ENCODE peak calls at places on chromosome 10, in eight cellular contexts. Q is Peyer's patch; A is right cardiac atrium; D is tibial artery; L is lower lobe of right lung; M is hepatocyte; R is CD8-positive, alpha-beta T cell; X is colonic mucosa. F is an unnamed sample.

GRCh38 chr10:27741173-27742091 is 4.2 kb downstream of the MKX start:
- DNase-seq in Q (no peak), A (peak; percentile 45), D (peak; percentile 64), L (no peak), M (peak; percentile 8), R (no peak), X (no peak), F (no peak)

GRCh38 chr10:102118867-102119266 is 1.3 kb downstream of the LDB1 start:
- DNase-seq in Q (peak; percentile 60), A (peak; percentile 70), D (peak; percentile 80), L (peak; percentile 61), M (no peak), R (peak; percentile 15), X (peak; percentile 70), F (no peak)

GRCh38 chr10:28661035-28661434 is 16.3 kb upstream of the BAMBI start:
- DNase-seq in Q (no peak), A (no peak), D (no peak), L (no peak), M (no peak), R (no peak), X (no peak), F (no peak)

GRCh38 chr10:99676435-99676834 is 17.1 kb downstream of the ENTPD7 start:
- DNase-seq in Q (no peak), A (no peak), D (no peak), L (no peak), M (no peak), R (no peak), X (no peak), F (no peak)

GRCh38 chr10:92356041-92356440 is 65.1 kb downstream of the MARCHF5 start:
- DNase-seq in Q (no peak), A (no peak), D (no peak), L (no peak), M (no peak), R (no peak), X (no peak), F (no peak)

GRCh38 chr10:62056660-62057059 is 155.2 kb downstream of the ARID5B start:
- DNase-seq in Q (no peak), A (no peak), D (no peak), L (no peak), M (no peak), R (no peak), X (no peak), F (no peak)

GRCh38 chr10:98055875-98056516 is 25.6 kb upstream of the CRTAC1 start:
- DNase-seq in Q (no peak), A (peak; percentile 40), D (no peak), L (no peak), M (peak; percentile 62), R (peak; percentile 17), X (no peak), F (no peak)

GRCh38 chr10:84008878-84009277 is 130.4 kb upstream of the GHITM start:
- DNase-seq in Q (peak; percentile 62), A (peak; percentile 40), D (no peak), L (no peak), M (peak; percentile 42), R (peak; percentile 12), X (peak; percentile 46), F (no peak)

GRCh38 chr10:10092581-10092980 is 925.1 kb upstream of the CELF2 start:
- DNase-seq in Q (no peak), A (peak; percentile 80), D (no peak), L (no peak), M (peak; percentile 55), R (no peak), X (no peak), F (no peak)

GRCh38 chr10:14074062-14074884 is 256.5 kb downstream of the FRMD4A start:
- DNase-seq in Q (peak; percentile 57), A (peak; percentile 94), D (peak; percentile 93), L (peak; percentile 83), M (peak; percentile 88), R (no peak), X (peak; percentile 67), F (no peak)

GRCh38 chr10:117684673-117685211 is 142.2 kb downstream of the EMX2 start:
- DNase-seq in Q (no peak), A (peak; percentile 86), D (peak; percentile 77), L (peak; percentile 54), M (peak; percentile 27), R (no peak), X (peak; percentile 25), F (no peak)

GRCh38 chr10:24884793-24885192 is 67.6 kb downstream of the PRTFDC1 start:
- DNase-seq in Q (no peak), A (no peak), D (no peak), L (no peak), M (no peak), R (no peak), X (no peak), F (no peak)

GRCh38 chr10:59234814-59235429 is 58.5 kb downstream of the PHYHIPL start:
- DNase-seq in Q (no peak), A (no peak), D (no peak), L (no peak), M (peak; percentile 47), R (no peak), X (peak; percentile 32), F (no peak)

GRCh38 chr10:71829171-71829570 is 21.9 kb downstream of the PSAP start:
- DNase-seq in Q (no peak), A (peak; percentile 69), D (peak; percentile 80), L (peak; percentile 84), M (no peak), R (no peak), X (no peak), F (no peak)

GRCh38 chr10:1543596-1543995 is 193.7 kb downstream of the ADARB2 start:
- DNase-seq in Q (no peak), A (no peak), D (peak; percentile 6), L (no peak), M (no peak), R (no peak), X (no peak), F (no peak)

GRCh38 chr10:75596930-75597629 is 165.7 kb downstream of the LRMDA start:
- DNase-seq in Q (no peak), A (no peak), D (no peak), L (no peak), M (no peak), R (no peak), X (no peak), F (no peak)
- H3K4me3 ChIP-seq in Q (no peak overlapping the region), A (no peak overlapping the region), D (no peak overlapping the region), L (no peak overlapping the region), M (no peak overlapping the region), R (no peak overlapping the region), X (no peak overlapping the region), F (no peak overlapping the region)

DNA sequence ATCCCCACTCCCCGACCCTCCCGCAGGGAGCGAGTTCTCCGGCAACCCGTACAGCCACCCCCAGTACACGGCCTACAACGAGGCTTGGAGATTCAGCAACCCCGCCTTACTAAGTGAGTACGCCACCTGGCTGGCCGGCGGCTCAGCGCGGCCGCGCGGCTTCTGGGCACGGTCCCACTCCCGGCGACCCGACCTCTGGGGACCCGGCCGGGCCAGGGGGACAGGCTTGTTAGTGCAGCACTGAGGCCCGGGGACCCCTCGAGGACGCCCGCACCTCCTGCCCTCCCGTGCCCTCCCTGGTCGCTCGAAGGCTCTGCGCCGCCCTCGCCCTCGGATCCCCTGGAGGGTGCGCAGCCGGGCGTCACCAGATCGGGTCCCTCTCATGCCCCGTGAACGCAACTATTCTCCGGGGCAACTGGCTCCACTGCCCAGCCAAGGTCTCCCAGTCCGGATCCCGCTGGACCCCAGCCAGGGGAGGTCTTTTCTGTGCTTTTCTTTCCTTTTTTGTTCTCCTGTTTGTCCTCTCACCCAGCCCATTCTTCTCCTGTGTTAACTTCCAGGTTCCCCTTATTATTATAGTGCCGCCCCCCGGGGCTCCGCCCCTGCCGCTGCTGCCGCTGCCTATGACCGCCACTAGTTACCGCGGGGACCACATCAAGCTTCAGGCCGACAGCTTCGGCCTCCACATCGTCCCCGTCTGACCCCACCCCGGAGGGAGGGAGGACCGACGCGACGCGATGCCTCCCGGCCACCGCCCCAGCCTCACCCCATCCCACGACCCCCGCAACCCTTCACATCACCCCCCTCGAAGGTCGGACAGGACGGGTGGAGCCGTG is 81.8 kb downstream of the PAX2 start:
- DNase-seq in Q (no peak), A (peak; percentile 60), D (no peak), L (no peak), M (peak; percentile 64), R (peak; percentile 16), X (peak; percentile 38), F (no peak)
- H3K4me3 ChIP-seq in Q (peak overlapping the region; percentile 58), A (peak overlapping the region; percentile 61), D (peak overlapping the region; percentile 30), L (peak overlapping the region; percentile 47), M (no peak overlapping the region), R (peak overlapping the region; percentile 52), X (peak overlapping the region; percentile 42), F (no peak overlapping the region)

GRCh38 chr10:116607336-116607735 is 13.4 kb upstream of the PNLIPRP2 start:
- DNase-seq in Q (no peak), A (no peak), D (no peak), L (no peak), M (no peak), R (no peak), X (no peak), F (no peak)

GRCh38 chr10:116611153-116611545 is 9.6 kb upstream of the PNLIPRP2 start:
- DNase-seq in Q (peak; percentile 80), A (no peak), D (no peak), L (no peak), M (peak; percentile 43), R (no peak), X (peak; percentile 45), F (no peak)

GRCh38 chr10:116610443-116611152 is 10.2 kb upstream of the PNLIPRP2 start:
- DNase-seq in Q (no peak), A (no peak), D (no peak), L (no peak), M (no peak), R (no peak), X (no peak), F (no peak)

GRCh38 chr10:116606061-116606483 is 14.7 kb upstream of the PNLIPRP2 start:
- DNase-seq in Q (no peak), A (no peak), D (no peak), L (no peak), M (no peak), R (no peak), X (no peak), F (no peak)

DNA sequence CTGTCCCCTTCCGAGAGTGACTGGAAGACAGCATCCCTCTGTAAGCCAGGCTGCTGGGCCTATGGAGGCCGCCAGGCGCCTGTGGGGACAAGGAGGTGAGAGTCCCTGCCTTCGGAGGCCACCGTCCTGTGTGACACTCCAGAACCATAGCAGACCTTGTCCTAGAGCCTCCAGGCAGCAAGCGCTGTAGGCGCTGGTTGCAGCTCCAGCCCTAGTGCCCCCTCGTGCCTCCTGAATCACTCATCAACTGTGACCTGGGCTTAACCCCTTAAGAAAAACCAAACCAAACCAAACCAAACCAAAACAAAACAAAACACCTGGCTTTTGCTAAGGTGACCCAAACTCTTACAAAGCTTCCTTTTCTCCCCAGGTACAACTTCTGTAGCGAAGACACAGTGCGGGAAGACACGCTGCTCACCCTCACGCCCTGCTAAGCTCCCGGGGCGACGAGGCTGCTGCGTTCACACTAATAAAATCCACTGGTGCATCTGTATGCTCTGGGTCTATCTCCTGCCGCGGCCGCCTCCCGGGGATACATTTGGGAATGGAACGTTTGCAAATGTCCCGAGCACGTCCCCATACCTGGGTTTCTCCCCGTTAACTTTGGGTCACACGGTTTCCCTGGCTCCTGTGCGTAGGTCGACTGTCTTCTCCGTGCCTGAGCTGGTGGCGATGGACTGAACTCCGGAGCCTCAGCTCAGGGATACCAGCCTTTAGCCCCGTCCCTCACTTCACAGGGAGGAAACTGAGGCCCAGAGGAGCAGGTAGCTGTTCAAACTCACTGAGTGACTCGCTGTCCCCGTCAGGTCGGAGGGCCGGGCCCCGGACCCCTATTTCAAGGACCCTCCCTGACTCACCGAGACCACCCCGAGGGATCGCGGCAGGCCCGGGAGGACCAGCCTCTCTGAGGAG is 11.8 kb upstream of the PNLIPRP2 start:
- DNase-seq in Q (peak; percentile 62), A (no peak), D (no peak), L (no peak), M (peak; percentile 21), R (no peak), X (peak; percentile 42), F (no peak)
- H3K4me3 ChIP-seq in Q (no peak overlapping the region), A (peak overlapping the region; percentile 28), D (no peak overlapping the region), L (peak overlapping the region; percentile 35), M (peak overlapping the region; percentile 73), R (no peak overlapping the region), X (peak overlapping the region; percentile 55), F (no peak overlapping the region)

GRCh38 chr10:35058134-35058533 is 32.0 kb downstream of the CUL2 start:
- DNase-seq in Q (no peak), A (no peak), D (no peak), L (no peak), M (no peak), R (no peak), X (no peak), F (no peak)
- H3K4me3 ChIP-seq in Q (no peak overlapping the region), A (no peak overlapping the region), D (no peak overlapping the region), L (no peak overlapping the region), M (no peak overlapping the region), R (no peak overlapping the region), X (no peak overlapping the region), F (no peak overlapping the region)

F was measured in GM12864.